ENCODE peak calls at places on chromosomes 11 and 22, in six cellular contexts. Y is fibroblast of mammary gland; P is testis; X is fibroblast of pulmonary artery; Q is mucosa of descending colon; B is CD8-positive, alpha-beta T cell. K is an unnamed sample.
A peak's percentile ranks its signal among the peaks of the same experiment; 100 is the strongest.

GRCh38 chr11:111422494-111423249 is 43.6 kb upstream of the POU2AF1 start:
- DNase-seq in Y (peak; percentile 50), P (peak; percentile 78), X (peak; percentile 6), Q (peak; percentile 83), B (peak; percentile 36), K (no peak)

GRCh38 chr22:44181033-44181911 is 547 bp downstream of the PARVG start:
- DNase-seq in Q (peak; percentile 52), X (no peak), P (no peak), Y (no peak), B (peak; percentile 72), K (no peak)

GRCh38 chr22:22595001-22595835 is 36.2 kb upstream of the PRAME start:
- DNase-seq in X (no peak), P (no peak), Q (no peak), Y (no peak), B (no peak), K (peak; percentile 39)

GRCh38 chr11:102950622-102951081 is 4.9 kb downstream of the MMP13 start:
- DNase-seq in X (peak; percentile 65), B (no peak), Q (no peak), P (no peak), Y (peak; percentile 60), K (no peak)

GRCh38 chr11:18789942-18790341 is 1.7 kb downstream of the PTPN5 start:
- DNase-seq in P (no peak), Q (no peak), B (no peak), X (no peak), Y (no peak), K (no peak)

GRCh38 chr22:29727248-29727551 is 7.4 kb downstream of the CABP7 start:
- DNase-seq in Q (no peak), X (peak; percentile 50), P (peak; percentile 51), B (no peak), Y (peak; percentile 49), K (no peak)

GRCh38 chr11:66976048-66976467 is 954 bp downstream of the C11orf86 start:
- DNase-seq in B (peak; percentile 16), Q (no peak), Y (no peak), X (no peak), P (no peak), K (no peak)

GRCh38 chr22:49062155-49063039 is 765.3 kb downstream of the BRD1 start:
- DNase-seq in P (no peak), Y (no peak), X (no peak), B (no peak), Q (no peak), K (no peak)

GRCh38 chr11:64358907-64359711 is at the start of gene RPS6KA4:
- DNase-seq in P (peak; percentile 58), X (peak; percentile 50), B (peak; percentile 45), Y (peak; percentile 42), Q (peak; percentile 82), K (no peak)

GRCh38 chr11:6403539-6403938 is 13.3 kb downstream of the SMPD1 start:
- DNase-seq in X (no peak), Q (no peak), B (no peak), P (no peak), Y (no peak), K (no peak)

GRCh38 chr22:44702479-44703219 is 645 bp downstream of the PRR5 start:
- DNase-seq in B (peak; percentile 28), X (peak; percentile 34), P (peak; percentile 26), Y (no peak), Q (no peak), K (no peak)

GRCh38 chr11:75347781-75348613 is 3.5 kb downstream of the ARRB1 start:
- DNase-seq in X (peak; percentile 89), Q (peak; percentile 53), P (peak; percentile 59), Y (peak; percentile 98), B (no peak), K (no peak)

GRCh38 chr11:88103337-88104206 is 71.7 kb downstream of the RAB38 start:
- DNase-seq in X (peak; percentile 73), P (peak; percentile 52), Q (peak; percentile 24), Y (peak; percentile 64), B (no peak), K (no peak)

GRCh38 chr11:34962034-34962433 is 45.6 kb downstream of the PDHX start:
- DNase-seq in B (no peak), Y (no peak), Q (no peak), P (no peak), X (no peak), K (no peak)

GRCh38 chr11:72224587-72225410 is at the start of gene INPPL1:
- DNase-seq in X (peak; percentile 37), B (peak; percentile 37), Q (peak; percentile 76), Y (peak; percentile 18), P (peak; percentile 76), K (peak; percentile 76)

GRCh38 chr11:91872216-91872615 is 352.4 kb upstream of the FAT3 start:
- DNase-seq in X (no peak), B (no peak), Q (no peak), Y (no peak), P (no peak), K (no peak)

GRCh38 chr11:8339592-8340022 is 75.9 kb upstream of the LMO1 start:
- DNase-seq in Y (no peak), P (no peak), Q (no peak), X (no peak), B (no peak), K (no peak)

GRCh38 chr11:44402466-44403075 is 92.6 kb upstream of the ALX4 start:
- DNase-seq in B (no peak), Y (no peak), P (no peak), Q (no peak), X (no peak), K (no peak)

GRCh38 chr11:44403176-44403575 is 93.2 kb upstream of the ALX4 start:
- DNase-seq in Y (no peak), Q (no peak), X (no peak), B (no peak), P (no peak), K (no peak)

GRCh38 chr11:44404323-44404705 is 94.4 kb upstream of the ALX4 start:
- DNase-seq in B (no peak), Q (no peak), X (no peak), Y (no peak), P (no peak), K (no peak)

GRCh38 chr11:44404736-44405395 is 94.9 kb upstream of the ALX4 start:
- DNase-seq in Y (no peak), Q (no peak), B (no peak), X (no peak), P (no peak), K (no peak)

GRCh38 chr11:44403587-44404322 is 93.8 kb upstream of the ALX4 start:
- DNase-seq in P (no peak), Y (no peak), X (no peak), B (no peak), Q (no peak), K (no peak)
- TF ChIP-seq CTCF in P (no peak), Y (no peak), X (no peak), B (no peak), Q (no peak), K (no peak)

DNA sequence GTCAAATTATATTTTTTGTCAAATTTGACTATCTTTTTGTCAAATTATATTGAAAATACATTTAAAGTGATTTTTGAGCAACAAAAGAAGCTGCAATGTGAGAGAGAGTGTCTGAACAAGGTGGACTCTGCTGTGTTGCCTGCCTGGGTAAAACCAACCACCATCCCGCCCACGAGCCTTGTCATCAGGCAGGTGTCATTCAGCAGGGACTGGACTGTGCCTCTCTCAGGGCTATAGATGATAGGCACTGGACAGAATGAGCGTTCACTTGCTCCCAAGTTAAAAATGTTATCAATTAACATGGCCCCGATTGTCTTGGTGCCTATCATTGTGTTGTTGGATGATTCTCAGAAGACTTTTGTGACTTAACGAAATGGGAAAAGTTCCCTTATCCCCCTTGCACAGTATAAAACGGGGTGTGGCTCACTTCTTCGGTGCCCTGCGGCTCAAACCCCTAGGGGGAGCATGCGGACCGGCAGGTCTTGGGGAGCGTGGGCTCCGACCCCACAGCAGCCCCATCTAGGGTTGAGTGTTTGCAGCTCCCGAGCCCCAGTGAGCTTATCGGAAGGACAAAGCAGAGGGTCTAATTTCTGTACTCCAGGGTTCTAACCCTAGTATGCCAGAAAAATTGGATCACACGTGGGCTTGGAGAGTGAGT is 1.7 kb downstream of the APOL5 start:
- DNase-seq in P (no peak), X (no peak), Y (no peak), B (no peak), Q (no peak), K (no peak)
- TF ChIP-seq CTCF in P (no peak), X (no peak), Y (peak; percentile 6), B (no peak), Q (no peak), K (no peak)

GRCh38 chr11:69843529-69843921 is 24.3 kb upstream of the FGF3 start:
- DNase-seq in X (no peak), P (no peak), B (no peak), Y (no peak), Q (no peak), K (no peak)

GRCh38 chr11:69842746-69843528 is 23.7 kb upstream of the FGF3 start:
- DNase-seq in Y (no peak), Q (no peak), X (no peak), B (no peak), P (no peak), K (no peak)

GRCh38 chr11:69840371-69841169 is 21.4 kb upstream of the FGF3 start:
- DNase-seq in X (no peak), P (no peak), Q (no peak), Y (no peak), B (no peak), K (no peak)

GRCh38 chr11:69841170-69841858 is 22.1 kb upstream of the FGF3 start:
- DNase-seq in Q (no peak), P (no peak), B (no peak), X (no peak), Y (no peak), K (no peak)

DNA sequence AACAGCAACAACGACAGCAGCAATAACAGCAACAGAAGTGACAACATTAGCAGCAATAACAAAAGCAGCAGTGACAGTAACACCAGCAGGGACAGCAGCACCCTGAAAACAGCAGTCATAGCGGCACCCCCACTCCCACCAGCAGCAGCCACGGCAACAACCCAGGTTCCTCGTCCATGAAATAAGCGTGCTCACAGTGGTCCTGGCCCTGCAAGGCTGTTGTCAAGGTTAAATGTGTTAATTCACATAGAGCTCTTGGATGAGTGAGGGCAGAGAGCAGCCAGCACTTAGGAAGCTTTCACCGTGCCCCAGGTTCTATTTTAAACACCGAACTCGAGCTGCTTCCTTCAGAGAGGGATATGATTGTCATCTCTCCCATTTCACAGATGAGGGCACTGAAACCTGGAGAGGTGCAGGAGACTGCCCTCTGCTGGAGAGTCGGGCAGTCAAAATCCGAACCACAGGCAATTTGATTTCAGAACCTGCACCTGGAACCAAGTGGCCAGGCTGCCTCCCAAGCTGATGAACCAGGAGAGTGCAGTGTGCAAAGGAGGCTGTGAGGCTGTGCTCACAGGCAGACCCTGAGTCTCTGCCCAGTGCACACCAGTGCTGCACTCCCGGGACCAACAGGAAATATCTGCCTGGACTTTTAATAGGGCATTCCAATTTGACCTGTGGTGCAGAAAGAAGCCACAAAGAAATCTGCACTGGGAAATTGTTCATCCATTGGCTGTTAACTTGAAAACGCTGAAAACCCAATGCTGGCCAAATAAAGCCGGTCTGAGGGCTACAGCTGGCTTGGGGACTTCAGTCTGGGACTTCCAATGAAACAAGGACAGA is 22.9 kb upstream of the FGF3 start:
- DNase-seq in X (peak; percentile 18), P (no peak), B (peak; percentile 14), Y (peak; percentile 16), Q (peak; percentile 43), K (no peak)
- TF ChIP-seq CTCF in X (peak; percentile 34), P (no peak), B (no peak), Y (peak; percentile 42), Q (no peak), K (peak; percentile 63)

GRCh38 chr11:3773180-3773579 is 24.2 kb downstream of the NUP98 start:
- DNase-seq in B (no peak), Q (no peak), P (no peak), Y (no peak), X (no peak), K (no peak)

GRCh38 chr11:3781423-3781822 is 15.9 kb downstream of the NUP98 start:
- DNase-seq in Q (no peak), B (no peak), Y (peak; percentile 54), P (no peak), X (peak; percentile 14), K (no peak)

GRCh38 chr11:3775761-3776406 is 21.5 kb downstream of the NUP98 start:
- DNase-seq in Y (peak; percentile 26), X (peak; percentile 14), B (no peak), Q (no peak), P (no peak), K (no peak)
- TF ChIP-seq CTCF in Y (no peak), X (peak; percentile 3), B (no peak), Q (no peak), P (no peak), K (no peak)